ENCODE peak calls at places on chromosomes 13 and 19, in seven cellular contexts. B is stimulated activated CD8-positive, alpha-beta memory T cell treated with anti-CD3 and anti-CD28 coated beads, Interleukin-15, amount 100 ng/mL, for 24 hours; P is GM12891; I is cardiac fibroblast; H is stomach; M is activated CD4-positive, CD25-positive, alpha-beta regulatory T cell; G is T-helper 2 cell treated with Interferon-gamma antibody and Interleukin-4, amounts not matched to agents 5 μg/mL and 100 μg/mL, for 36 hours. F is an unnamed sample.

GRCh38 chr13:96011291-96011875 is 41.8 kb downstream of the UGGT2 start:
- DNase-seq in B (no peak), H (no peak), P (no peak), M (no peak), G (no peak), I (peak; percentile 13), F (no peak)

GRCh38 chr13:93248627-93249047 is 22.0 kb downstream of the GPC6 start:
- DNase-seq in P (no peak), M (no peak), H (peak; percentile 31), B (no peak), I (no peak), G (no peak), F (no peak)

GRCh38 chr13:94305463-94305862 is 174.0 kb downstream of the DCT start:
- DNase-seq in G (no peak), P (no peak), I (peak; percentile 89), B (no peak), H (no peak), M (no peak), F (no peak)

GRCh38 chr13:41050041-41050440 is 11.3 kb upstream of the WBP4 start:
- DNase-seq in I (peak; percentile 50), B (no peak), M (no peak), H (no peak), P (no peak), G (no peak), F (no peak)

GRCh38 chr19:5961969-5962945 is 15.7 kb downstream of the RANBP3 start:
- DNase-seq in M (peak; percentile 84), I (peak; percentile 69), B (no peak), H (peak; percentile 76), G (peak; percentile 60), P (no peak), F (no peak)

GRCh38 chr13:74570046-74570445 is 435.8 kb upstream of the KLF12 start:
- DNase-seq in H (no peak), G (no peak), P (no peak), I (no peak), M (no peak), B (no peak), F (no peak)

GRCh38 chr13:27678306-27679040 is 56.8 kb downstream of the POLR1D start:
- DNase-seq in H (peak; percentile 60), M (no peak), I (peak; percentile 33), P (no peak), G (no peak), B (no peak), F (no peak)

GRCh38 chr13:79681069-79681468 is 200.1 kb downstream of the NDFIP2 start:
- DNase-seq in I (no peak), M (no peak), P (no peak), B (no peak), G (no peak), H (no peak), F (no peak)

GRCh38 chr13:40539954-40540706 is 126.3 kb downstream of the FOXO1 start:
- DNase-seq in H (no peak), P (no peak), M (no peak), I (peak; percentile 91), G (no peak), B (no peak), F (no peak)

GRCh38 chr19:53897459-53897858 is 11.6 kb upstream of the CACNG7 start:
- DNase-seq in P (no peak), M (no peak), B (no peak), G (no peak), I (no peak), H (no peak), F (no peak)

GRCh38 chr13:95535243-95535642 is 17.3 kb upstream of the CLDN10 start:
- DNase-seq in B (no peak), P (no peak), M (no peak), I (peak; percentile 75), G (peak; percentile 10), H (no peak), F (no peak)

GRCh38 chr13:85261757-85262346 is 537.4 kb downstream of the SLITRK6 start:
- DNase-seq in P (no peak), M (no peak), H (no peak), G (no peak), I (no peak), B (no peak), F (no peak)

GRCh38 chr13:102405499-102406079 is 3.7 kb upstream of the FGF14 start:
- DNase-seq in P (no peak), H (no peak), B (no peak), G (no peak), I (peak; percentile 27), M (no peak), F (no peak)

GRCh38 chr13:19781526-19781925 is 1.2 kb downstream of the PSPC1 start:
- DNase-seq in B (no peak), P (no peak), M (no peak), G (no peak), H (no peak), I (no peak), F (no peak)

GRCh38 chr13:48567521-48568331 is 34.8 kb upstream of the RCBTB2 start:
- DNase-seq in H (peak; percentile 43), P (no peak), M (no peak), I (peak; percentile 65), B (no peak), G (no peak), F (peak; percentile 27)

GRCh38 chr13:50989476-50989875 is 79.9 kb downstream of the RNASEH2B start:
- DNase-seq in P (no peak), B (no peak), M (no peak), G (no peak), H (no peak), I (peak; percentile 25), F (no peak)

GRCh38 chr19:45816236-45817009 is 1.3 kb upstream of the RSPH6A start:
- DNase-seq in P (no peak), M (no peak), H (no peak), G (no peak), I (no peak), B (no peak), F (no peak)

GRCh38 chr19:45503909-45504308 is 3.4 kb upstream of the VASP start:
- DNase-seq in G (no peak), B (no peak), M (no peak), H (no peak), P (no peak), I (no peak), F (no peak)

GRCh38 chr19:28881616-28882015 is 331.3 kb downstream of the UQCRFS1 start:
- DNase-seq in I (no peak), H (no peak), G (no peak), B (no peak), M (no peak), P (no peak), F (no peak)

F was measured in KG1.